ENCODE peak calls at places on chromosomes 13 and 19, in eight cellular contexts. J is CD8-positive, alpha-beta T cell; G is AG04449; F is mucosa of descending colon; Y is AG10803; Z is progenitor cell of endocrine pancreas; B is AG09309; V is foreskin keratinocyte. D is an unnamed sample.

GRCh38 chr13:31775686-31776085 is 36.4 kb downstream of the RXFP2 start:
- DNase-seq in G (no peak), B (no peak), J (no peak), F (no peak), Z (no peak), V (no peak), Y (peak), D (no peak)

GRCh38 chr13:84418041-84418440 is 535.8 kb upstream of the SLITRK1 start:
- DNase-seq in Z (no peak), V (peak), J (no peak), B (no peak), G (no peak), Y (no peak), F (no peak), D (no peak)

GRCh38 chr19:49149652-49150105 is 5.5 kb downstream of the HRC start:
- DNase-seq in B (peak), J (no peak), F (peak), Y (peak), Z (peak), G (no peak), V (peak), D (peak)

GRCh38 chr19:10625762-10626138 is 397 bp downstream of the SLC44A2 start:
- DNase-seq in V (no peak), G (no peak), Y (no peak), Z (no peak), B (no peak), F (peak), J (no peak), D (no peak)

GRCh38 chr13:111938743-111939142 is 128.2 kb upstream of the SOX1 start:
- DNase-seq in Z (no peak), Y (no peak), B (no peak), J (no peak), V (no peak), G (no peak), F (no peak), D (no peak)

GRCh38 chr19:47813304-47813994 is 8.3 kb upstream of the CRX start:
- DNase-seq in G (no peak), F (peak), J (peak), V (no peak), B (no peak), Y (peak), Z (peak), D (peak)

GRCh38 chr13:93098972-93099371 is 127.6 kb upstream of the GPC6 start:
- DNase-seq in Z (no peak), B (no peak), Y (no peak), J (no peak), V (no peak), G (no peak), F (peak), D (no peak)

GRCh38 chr13:64239372-64239771 is 2823.7 kb upstream of the PCDH20 start:
- DNase-seq in J (no peak), Z (no peak), V (peak), B (peak), Y (peak), G (peak), F (no peak), D (no peak)

GRCh38 chr19:17079710-17080440 is 4.3 kb downstream of the MYO9B start:
- DNase-seq in V (peak), Y (peak), Z (no peak), J (peak), G (peak), F (peak), B (peak), D (no peak)

GRCh38 chr13:40149611-40150283 is 494.3 kb downstream of the COG6 start:
- DNase-seq in B (peak), Z (no peak), G (peak), Y (peak), F (no peak), J (no peak), V (no peak), D (no peak)

DNA sequence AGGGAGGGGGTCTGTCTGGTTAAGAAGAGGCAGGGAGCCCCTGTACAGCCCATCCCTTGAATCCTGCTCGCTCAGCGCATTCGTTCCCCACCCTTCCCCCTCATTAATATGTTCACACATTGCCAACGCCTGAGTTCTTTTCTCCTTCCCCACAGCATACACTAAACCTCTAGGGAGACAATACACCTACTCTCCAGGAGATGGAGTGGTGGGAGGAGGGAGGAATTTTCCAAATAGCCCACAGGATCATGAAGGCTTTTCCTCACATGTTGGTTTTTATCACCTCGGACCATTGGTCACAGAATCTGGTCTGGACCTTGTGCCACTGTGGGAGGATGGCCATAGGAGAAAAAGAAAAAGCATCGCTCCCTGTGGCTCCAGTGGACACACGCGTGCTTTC is 294.9 kb downstream of the SHISA2 start:
- DNase-seq in J (no peak), B (no peak), G (no peak), V (no peak), Z (no peak), F (no peak), Y (no peak), D (no peak)
- TF ChIP-seq CTCF in J (no peak), B (no peak), G (no peak), V (peak), Z (peak), F (no peak), Y (no peak), D (no peak)

GRCh38 chr19:2814426-2814825 is 5.2 kb upstream of the ZNF554 start:
- DNase-seq in Z (no peak), G (no peak), F (no peak), V (no peak), Y (no peak), J (no peak), B (no peak), D (no peak)

GRCh38 chr19:2811221-2811722 is 8.4 kb upstream of the ZNF554 start:
- DNase-seq in V (no peak), Z (no peak), J (no peak), G (no peak), B (no peak), F (peak), Y (no peak), D (no peak)

GRCh38 chr19:2813235-2814160 is 6.2 kb upstream of the ZNF554 start:
- DNase-seq in B (no peak), G (no peak), J (no peak), F (peak), Y (no peak), V (no peak), Z (no peak), D (no peak)

GRCh38 chr19:2811735-2812413 is 7.8 kb upstream of the ZNF554 start:
- DNase-seq in Z (no peak), F (peak), G (no peak), B (no peak), Y (no peak), V (no peak), J (no peak), D (no peak)

DNA sequence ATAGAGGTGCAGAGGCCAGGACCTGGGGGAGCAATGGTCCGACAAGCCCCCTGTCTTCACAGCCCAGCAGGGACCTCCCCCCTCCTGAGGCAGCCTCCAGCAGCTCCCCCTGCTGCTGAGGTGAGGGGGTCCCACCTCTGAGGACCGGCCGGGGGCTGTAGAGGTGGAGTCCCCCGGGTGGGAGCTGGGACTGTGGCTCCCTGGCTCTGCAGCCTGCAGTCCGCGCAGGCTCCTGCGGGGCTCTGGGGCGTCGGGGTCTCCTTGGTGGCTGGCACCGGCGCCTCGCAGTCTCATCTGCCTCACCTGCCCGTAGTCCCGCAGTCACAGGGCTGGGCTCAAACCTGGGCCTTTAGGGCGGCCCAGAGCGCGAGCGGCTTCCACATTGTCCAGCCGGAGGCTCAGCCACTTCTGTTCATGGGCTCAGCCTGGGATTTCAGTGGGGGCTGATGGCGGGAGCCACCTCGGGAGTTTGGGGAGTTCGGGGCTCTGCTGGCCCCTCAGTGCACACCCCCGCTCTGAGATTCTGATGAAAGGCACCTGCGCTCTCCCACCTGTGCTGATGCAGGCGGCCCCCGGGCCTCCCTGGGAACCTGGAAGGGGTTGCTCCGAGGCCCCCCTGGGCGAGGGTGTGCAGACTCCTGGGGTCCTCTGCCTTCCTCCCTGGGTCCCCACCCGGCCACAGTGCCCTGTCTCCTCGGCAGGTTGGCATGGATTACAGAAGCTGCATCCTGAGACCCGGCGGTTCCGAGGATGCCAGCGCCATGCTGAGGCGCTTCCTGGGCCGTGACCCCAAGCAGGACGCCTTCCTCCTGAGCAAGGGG is 7.0 kb upstream of the ZNF554 start:
- DNase-seq in J (no peak), G (no peak), V (no peak), Z (no peak), F (no peak), B (no peak), Y (no peak), D (no peak)
- TF ChIP-seq CTCF in J (no peak), G (no peak), V (no peak), Z (no peak), F (no peak), B (no peak), Y (no peak), D (no peak)

DNA sequence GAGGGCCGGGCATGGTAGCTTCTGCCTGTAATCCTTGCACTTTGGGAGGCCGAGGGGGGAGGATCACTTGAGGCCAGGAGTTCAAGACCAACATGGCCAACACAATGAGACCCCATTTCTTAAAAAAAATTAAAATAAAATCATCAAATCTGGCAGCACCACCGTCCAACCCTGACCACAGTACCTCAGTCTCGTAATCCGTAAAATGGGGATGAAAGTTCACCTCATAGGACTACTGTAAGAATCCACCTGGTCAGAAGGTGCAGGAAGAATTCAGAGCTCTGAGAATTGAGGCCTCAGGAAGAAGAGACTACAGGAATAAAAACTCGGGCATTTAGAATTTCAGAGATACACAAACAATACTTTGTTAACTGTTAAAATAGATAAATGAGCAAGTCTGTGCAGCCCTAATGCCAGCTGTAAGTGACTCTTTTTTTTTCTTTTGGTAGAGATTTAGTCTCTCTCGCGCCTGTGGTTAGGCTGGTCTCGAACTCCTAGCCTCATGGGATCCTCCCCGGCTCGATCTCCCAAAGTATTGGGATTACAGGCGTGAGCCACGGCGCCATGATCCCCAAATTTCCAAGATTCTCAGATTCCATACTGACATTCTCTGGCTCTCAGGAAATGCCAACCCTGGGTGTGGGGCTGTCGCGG is 2.9 kb downstream of the PPP1R13L start:
- DNase-seq in F (no peak), Z (no peak), V (no peak), J (no peak), Y (no peak), G (no peak), B (no peak), D (no peak)
- TF ChIP-seq CTCF in F (no peak), Z (no peak), V (no peak), J (no peak), Y (no peak), G (no peak), B (no peak), D (no peak)

GRCh38 chr13:100987993-100988392 is 313.4 kb upstream of the TMTC4 start:
- DNase-seq in B (no peak), J (no peak), Z (no peak), G (peak), Y (peak), F (no peak), V (no peak), D (no peak)
- TF ChIP-seq CTCF in B (peak), J (no peak), Z (peak), G (peak), Y (peak), F (no peak), V (no peak), D (no peak)

DNA sequence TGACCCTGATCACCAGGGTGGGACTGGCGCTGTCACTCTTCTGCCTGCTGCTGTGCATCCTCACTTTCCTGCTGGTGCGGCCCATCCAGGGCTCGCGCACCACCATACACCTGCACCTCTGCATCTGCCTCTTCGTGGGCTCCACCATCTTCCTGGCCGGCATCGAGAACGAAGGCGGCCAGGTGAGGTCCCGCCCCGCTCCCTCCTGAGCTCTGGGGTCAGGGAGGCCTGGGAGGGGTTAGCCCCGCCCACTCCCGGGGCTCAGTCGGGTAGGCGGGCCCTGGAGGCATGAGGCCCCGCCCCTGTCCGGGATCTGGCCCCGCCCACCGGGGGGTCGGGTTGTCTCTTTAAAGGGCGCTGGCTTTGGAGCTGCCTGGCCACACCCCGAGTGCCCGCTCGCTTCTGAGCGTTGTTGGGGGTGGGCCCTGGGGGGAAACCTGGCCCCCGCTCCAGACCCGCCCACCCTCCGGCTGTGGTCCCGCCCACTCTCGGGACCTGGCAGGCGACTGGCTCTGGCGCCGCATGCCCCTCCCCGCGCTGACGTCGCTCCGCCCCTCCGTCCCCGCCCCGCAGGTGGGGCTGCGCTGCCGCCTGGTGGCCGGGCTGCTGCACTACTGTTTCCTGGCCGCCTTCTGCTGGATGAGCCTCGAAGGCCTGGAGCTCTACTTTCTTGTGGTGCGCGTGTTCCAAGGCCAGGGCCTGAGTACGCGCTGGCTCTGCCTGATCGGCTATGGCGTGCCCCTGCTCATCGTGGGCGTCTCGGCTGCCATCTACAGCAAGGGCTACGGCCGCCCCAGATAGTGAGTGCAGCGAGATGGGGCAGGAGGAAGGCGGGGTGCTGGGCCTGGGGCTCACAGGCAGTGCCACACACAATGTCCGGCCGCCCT is 13.1 kb downstream of the DDX39A start:
- DNase-seq in V (peak), J (peak), Y (peak), B (no peak), F (peak), G (no peak), Z (peak), D (peak)
- TF ChIP-seq CTCF in V (peak), J (peak), Y (peak), B (peak), F (peak), G (peak), Z (peak), D (peak)

GRCh38 chr13:104534847-104535246 is 1468.6 kb upstream of the SLC10A2 start:
- DNase-seq in V (no peak), G (no peak), Z (no peak), B (no peak), J (no peak), Y (no peak), F (no peak), D (peak)
- TF ChIP-seq CTCF in V (peak), G (no peak), Z (no peak), B (no peak), J (no peak), Y (no peak), F (no peak), D (no peak)

DNA sequence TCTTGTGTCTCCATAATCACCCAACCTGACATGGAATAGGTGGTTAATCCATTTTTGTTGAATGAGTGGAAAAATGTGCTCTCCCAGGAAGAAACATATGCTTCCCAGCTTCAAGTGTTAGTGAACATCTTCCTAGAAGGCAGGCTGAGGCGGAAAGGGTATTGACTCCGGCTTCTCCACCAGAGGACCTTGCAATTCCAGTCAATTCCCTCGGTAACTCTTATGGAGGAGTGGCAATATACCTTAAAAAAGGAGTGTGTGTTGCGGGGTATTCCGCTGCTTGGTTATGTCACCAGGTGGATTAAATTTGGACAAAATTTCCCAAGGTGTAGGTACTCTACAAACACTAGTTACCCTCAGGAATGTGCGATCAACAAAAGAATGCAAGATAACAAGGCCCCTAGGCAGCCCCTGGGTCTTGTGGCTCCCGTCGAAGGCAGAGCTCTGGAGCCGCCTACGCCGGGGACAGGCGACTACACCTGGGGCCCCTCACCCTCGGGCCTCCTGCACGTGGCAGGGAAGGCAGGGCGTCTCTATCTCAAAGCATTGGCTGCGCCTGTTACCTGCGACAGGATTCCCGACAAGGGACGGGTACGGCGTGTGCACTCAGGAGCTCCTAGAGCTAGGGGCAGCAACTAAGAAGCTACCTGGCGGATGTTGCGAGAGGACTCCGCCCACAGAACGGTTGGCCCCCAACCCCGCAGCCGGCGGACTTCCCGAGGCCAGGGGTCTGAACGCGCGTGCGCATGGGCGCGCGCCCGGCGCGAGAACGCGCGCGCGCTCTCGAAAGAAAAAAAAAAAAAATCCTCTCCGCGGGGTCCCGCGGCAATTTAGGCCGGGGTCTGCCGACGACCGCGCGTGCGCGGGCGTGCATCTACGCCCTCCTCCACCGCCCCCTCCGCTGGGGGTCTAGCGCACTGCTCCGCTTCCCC is at the start of gene WDR87:
- DNase-seq in B (no peak), Y (peak), F (peak), Z (peak), V (no peak), G (no peak), J (peak), D (peak)
- TF ChIP-seq CTCF in B (no peak), Y (peak), F (no peak), Z (no peak), V (peak), G (no peak), J (no peak), D (no peak)

DNA sequence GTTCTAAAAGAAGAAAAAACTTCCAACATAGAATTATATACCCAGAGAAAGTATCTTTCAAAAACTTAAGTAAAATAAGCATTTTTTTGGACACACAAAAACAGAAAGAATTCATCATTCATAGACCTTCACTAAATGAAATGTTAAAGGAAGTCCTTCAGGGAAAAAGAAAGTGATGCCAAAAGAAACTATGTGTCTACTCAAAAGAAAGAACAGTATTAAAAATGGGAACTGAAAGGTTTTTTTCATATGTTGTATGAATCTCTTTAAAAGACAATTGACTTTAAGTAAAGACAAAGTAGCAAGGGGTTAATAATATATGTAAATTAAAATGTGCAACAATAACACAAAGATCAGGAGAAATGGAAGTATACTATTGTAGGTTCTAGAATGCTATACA is 96.5 kb downstream of the DHRS12 start:
- DNase-seq in G (no peak), J (no peak), F (no peak), Z (no peak), Y (no peak), B (no peak), V (no peak), D (no peak)
- TF ChIP-seq CTCF in G (no peak), J (no peak), F (no peak), Z (no peak), Y (no peak), B (no peak), V (no peak), D (no peak)

D was measured in nephron progenitor cell.